ENCODE peak calls at places on chromosomes 3 and 15, in nine cellular contexts. R, T, U, D, M, F, Z, Q and N are unnamed samples.

GRCh38 chr3:121660356-121661171 is at the start of gene HCLS1:
- DNase-seq in R (no peak), T (no peak), U (no peak), D (no peak), M (no peak), F (peak; percentile 26), Z (peak; percentile 77), Q (peak; percentile 96), N (no peak)

GRCh38 chr3:34859741-34860140 is 779.6 kb upstream of the ARPP21 start:
- DNase-seq in R (no peak), T (peak; percentile 64), U (no peak), D (no peak), M (no peak), F (no peak), Z (no peak), Q (no peak), N (no peak)

GRCh38 chr3:173584093-173584833 is 186.7 kb downstream of the NLGN1 start:
- DNase-seq in R (peak; percentile 65), T (peak; percentile 37), U (peak; percentile 38), D (peak; percentile 74), M (peak; percentile 13), F (peak; percentile 70), Z (peak; percentile 19), Q (no peak), N (peak; percentile 38)

GRCh38 chr3:45113625-45114050 is 32.5 kb downstream of the CDCP1 start:
- DNase-seq in R (no peak), T (peak; percentile 84), U (no peak), D (no peak), M (no peak), F (no peak), Z (no peak), Q (no peak), N (no peak)

GRCh38 chr15:70440416-70441138 is 322.8 kb downstream of the UACA start:
- DNase-seq in R (no peak), T (no peak), U (no peak), D (no peak), M (no peak), F (no peak), Z (no peak), Q (no peak), N (no peak)

GRCh38 chr3:19250959-19251610 is 102.8 kb downstream of the KCNH8 start:
- DNase-seq in R (no peak), T (no peak), U (no peak), D (no peak), M (no peak), F (no peak), Z (no peak), Q (no peak), N (peak; percentile 14)

GRCh38 chr15:22888120-22888859 is 49.8 kb downstream of the NIPA2 start:
- DNase-seq in R (peak; percentile 97), T (peak; percentile 99), U (peak; percentile 82), D (no peak), M (peak; percentile 98), F (peak; percentile 94), Z (no peak), Q (no peak), N (no peak)

GRCh38 chr3:42130329-42131070 is 39.3 kb downstream of the TRAK1 start:
- DNase-seq in R (no peak), T (no peak), U (no peak), D (no peak), M (no peak), F (no peak), Z (no peak), Q (no peak), N (no peak)

GRCh38 chr3:57556459-57557087 is 499 bp downstream of the PDE12 start:
- DNase-seq in R (no peak), T (peak; percentile 26), U (no peak), D (no peak), M (peak; percentile 20), F (peak; percentile 45), Z (peak; percentile 42), Q (no peak), N (no peak)

GRCh38 chr3:134237454-134238145 is 13.1 kb downstream of the RYK start:
- DNase-seq in R (no peak), T (no peak), U (no peak), D (no peak), M (no peak), F (no peak), Z (no peak), Q (no peak), N (no peak)

GRCh38 chr3:171791695-171792082 is 18.6 kb downstream of the PLD1 start:
- DNase-seq in R (peak; percentile 54), T (peak; percentile 73), U (peak; percentile 92), D (no peak), M (peak; percentile 80), F (peak; percentile 28), Z (no peak), Q (no peak), N (peak; percentile 21)

GRCh38 chr15:75578206-75578947 is 738 bp downstream of the PTPN9 start:
- DNase-seq in R (peak; percentile 22), T (no peak), U (peak; percentile 18), D (peak; percentile 27), M (no peak), F (no peak), Z (peak; percentile 65), Q (no peak), N (no peak)

GRCh38 chr3:122946185-122946584 is 81.4 kb downstream of the SEMA5B start:
- DNase-seq in R (no peak), T (no peak), U (no peak), D (no peak), M (no peak), F (no peak), Z (no peak), Q (no peak), N (no peak)

GRCh38 chr3:33578325-33579180 is 138.3 kb upstream of the UBP1 start:
- DNase-seq in R (peak; percentile 7), T (peak; percentile 14), U (peak; percentile 63), D (peak; percentile 14), M (peak; percentile 17), F (peak; percentile 72), Z (no peak), Q (no peak), N (no peak)

GRCh38 chr3:140011086-140011485 is 76.1 kb downstream of the CLSTN2 start:
- DNase-seq in R (no peak), T (no peak), U (no peak), D (no peak), M (no peak), F (no peak), Z (no peak), Q (no peak), N (no peak)

GRCh38 chr3:129121016-129121791 is 400 bp downstream of the RAB43 start:
- DNase-seq in R (peak; percentile 26), T (no peak), U (no peak), D (peak; percentile 27), M (no peak), F (no peak), Z (no peak), Q (peak; percentile 47), N (no peak)

GRCh38 chr3:59451041-59451763 is 401.4 kb upstream of the CFAP20DC start:
- DNase-seq in R (no peak), T (no peak), U (no peak), D (no peak), M (no peak), F (no peak), Z (peak; percentile 70), Q (peak; percentile 63), N (no peak)

GRCh38 chr3:167941234-167941995 is 154.3 kb downstream of the GOLIM4 start:
- DNase-seq in R (peak; percentile 96), T (peak; percentile 94), U (peak; percentile 76), D (no peak), M (peak; percentile 88), F (peak; percentile 55), Z (no peak), Q (peak; percentile 99), N (no peak)

GRCh38 chr3:12603969-12604368 is 47.1 kb downstream of the MKRN2 start:
- DNase-seq in R (no peak), T (no peak), U (no peak), D (no peak), M (no peak), F (no peak), Z (no peak), Q (no peak), N (no peak)

GRCh38 chr15:37981781-37982180 is 47.3 kb downstream of the TMCO5A start:
- DNase-seq in R (peak; percentile 61), T (peak; percentile 39), U (peak; percentile 47), D (no peak), M (peak; percentile 10), F (peak; percentile 38), Z (no peak), Q (peak; percentile 39), N (peak; percentile 44)

GRCh38 chr15:52340093-52340492 is 44.5 kb upstream of the MYO5C start:
- DNase-seq in R (no peak), T (no peak), U (no peak), D (no peak), M (no peak), F (no peak), Z (no peak), Q (no peak), N (no peak)